ENCODE peak calls at places on chromosomes 2 and 18, in eight cellular contexts. W, P, J, O, I, F, M and H are unnamed samples.

GRCh38 chr2:172098287-172098649 is 4.4 kb downstream of the DLX2 start:
- DNase-seq in J (no peak), M (no peak), W (no peak), O (no peak), I (peak; percentile 38), F (no peak), P (no peak), H (no peak)

GRCh38 chr2:10370390-10370789 is 67.7 kb downstream of the HPCAL1 start:
- DNase-seq in J (no peak), P (no peak), I (no peak), O (no peak), W (no peak), M (no peak), F (no peak), H (no peak)

GRCh38 chr2:53635681-53636080 is 131.9 kb upstream of the CHAC2 start:
- DNase-seq in F (no peak), O (no peak), P (no peak), I (no peak), M (no peak), W (no peak), J (no peak), H (no peak)

GRCh38 chr2:19797871-19798270 is 103.9 kb downstream of the TTC32 start:
- DNase-seq in F (no peak), W (no peak), P (peak; percentile 48), I (peak; percentile 35), O (no peak), J (no peak), M (no peak), H (no peak)

GRCh38 chr2:128324008-128324896 is 5.6 kb upstream of the HS6ST1 start:
- DNase-seq in O (no peak), I (no peak), W (no peak), J (no peak), P (no peak), M (no peak), F (no peak), H (no peak)

GRCh38 chr2:3605013-3605961 is 10.4 kb downstream of the COLEC11 start:
- DNase-seq in O (no peak), F (no peak), J (no peak), M (peak; percentile 89), W (no peak), I (peak; percentile 64), P (no peak), H (no peak)

GRCh38 chr2:46036929-46037328 is 260.3 kb upstream of the EPAS1 start:
- DNase-seq in W (no peak), P (peak; percentile 23), F (no peak), J (no peak), O (no peak), I (peak; percentile 85), M (no peak), H (no peak)

GRCh38 chr2:26770986-26771586 is 7.0 kb downstream of the SLC35F6 start:
- DNase-seq in I (peak; percentile 80), P (peak; percentile 56), O (no peak), J (no peak), F (peak; percentile 43), M (peak; percentile 70), W (no peak), H (peak; percentile 80)

GRCh38 chr2:212843409-212844199 is 305.0 kb upstream of the ERBB4 start:
- DNase-seq in I (peak; percentile 93), F (no peak), M (no peak), P (no peak), O (no peak), J (no peak), W (no peak), H (peak; percentile 50)

GRCh38 chr2:231193216-231193615 is 5.2 kb upstream of the ARMC9 start:
- DNase-seq in W (no peak), J (no peak), P (no peak), O (no peak), I (no peak), F (no peak), M (no peak), H (no peak)

GRCh38 chr18:70030728-70031127 is 83.1 kb upstream of the CD226 start:
- DNase-seq in W (no peak), F (no peak), P (no peak), O (no peak), I (no peak), J (no peak), M (no peak), H (no peak)

GRCh38 chr18:51342815-51343214 is 145.3 kb upstream of the MEX3C start:
- DNase-seq in I (peak; percentile 5), M (no peak), W (no peak), F (no peak), J (peak; percentile 22), O (no peak), P (peak; percentile 82), H (peak; percentile 56)

GRCh38 chr18:55549474-55550104 is 38.4 kb downstream of the TCF4 start:
- DNase-seq in M (peak; percentile 39), O (no peak), F (no peak), J (no peak), I (no peak), W (no peak), P (no peak), H (no peak)

GRCh38 chr2:69538872-69539548 is 101.8 kb upstream of the NFU1 start:
- DNase-seq in O (no peak), I (peak; percentile 36), M (no peak), J (no peak), P (peak; percentile 26), W (no peak), F (no peak), H (no peak)

GRCh38 chr18:49768051-49768391 is 45.3 kb downstream of the ACAA2 start:
- DNase-seq in I (peak; percentile 61), M (peak; percentile 12), P (peak; percentile 80), F (peak; percentile 85), O (peak; percentile 80), J (peak; percentile 28), W (peak; percentile 48), H (peak; percentile 53)

GRCh38 chr2:83016343-83017110 is 1442.6 kb downstream of the SUCLG1 start:
- DNase-seq in P (no peak), I (no peak), J (no peak), F (peak; percentile 34), M (no peak), W (no peak), O (peak; percentile 12), H (no peak)

GRCh38 chr2:96317584-96317997 is 7.5 kb upstream of the ITPRIPL1 start:
- DNase-seq in P (no peak), M (no peak), F (no peak), W (no peak), O (no peak), J (no peak), I (no peak), H (no peak)
- H3K27ac ChIP-seq in P (no peak overlapping the region), M (no peak overlapping the region), F (no peak overlapping the region), W (no peak overlapping the region), O (no peak overlapping the region), J (no peak overlapping the region), I (no peak overlapping the region), H (no peak overlapping the region)

GRCh38 chr2:154437104-154437503 is 261.4 kb upstream of the KCNJ3 start:
- DNase-seq in I (no peak), P (no peak), O (no peak), W (no peak), F (no peak), M (no peak), J (no peak), H (no peak)
- H2AFZ ChIP-seq in I (no peak overlapping the region), P (no peak overlapping the region), O (no peak overlapping the region), W (no peak overlapping the region), F (no peak overlapping the region), M (no peak overlapping the region), J (no peak overlapping the region), H (no peak overlapping the region)

DNA sequence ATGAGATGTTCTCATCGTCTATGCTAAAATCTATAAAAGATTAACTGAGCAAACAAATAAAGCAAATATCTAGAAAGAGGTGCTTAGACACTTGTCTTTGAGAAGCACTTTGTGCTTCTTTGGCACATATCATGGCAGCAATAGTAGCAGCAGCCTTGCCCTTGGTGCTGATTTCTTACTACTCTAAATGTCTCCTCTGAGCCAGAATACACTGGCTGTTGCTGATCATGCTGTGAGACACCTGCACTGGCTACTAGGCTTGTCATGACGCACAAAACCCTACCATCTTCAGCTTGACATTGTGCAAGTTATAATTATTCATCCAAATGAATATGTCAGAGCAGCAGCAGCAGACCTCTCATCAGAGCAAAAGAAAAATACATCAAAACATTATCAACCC is 46.7 kb downstream of the FANCL start:
- DNase-seq in I (no peak), M (no peak), O (no peak), J (no peak), W (no peak), F (no peak), P (no peak), H (no peak)
- H3K27ac ChIP-seq in I (no peak overlapping the region), M (no peak overlapping the region), O (no peak overlapping the region), J (no peak overlapping the region), W (no peak overlapping the region), F (no peak overlapping the region), P (no peak overlapping the region), H (no peak overlapping the region)

GRCh38 chr18:44713435-44713834 is 32.7 kb downstream of the SETBP1 start:
- DNase-seq in I (no peak), F (no peak), J (no peak), M (no peak), O (no peak), W (no peak), P (no peak), H (no peak)
- H2AFZ ChIP-seq in I (no peak overlapping the region), F (no peak overlapping the region), J (no peak overlapping the region), M (no peak overlapping the region), O (no peak overlapping the region), W (no peak overlapping the region), P (no peak overlapping the region), H (no peak overlapping the region)

GRCh38 chr2:5803547-5803946 is 111.4 kb downstream of the SOX11 start:
- DNase-seq in O (peak; percentile 79), M (no peak), W (peak; percentile 41), P (no peak), J (no peak), F (no peak), I (peak; percentile 51), H (no peak)
- H3K27ac ChIP-seq in O (peak overlapping the region; percentile 65), M (no peak overlapping the region), W (peak overlapping the region; percentile 64), P (no peak overlapping the region), J (no peak overlapping the region), F (no peak overlapping the region), I (no peak overlapping the region), H (no peak overlapping the region)

DNA sequence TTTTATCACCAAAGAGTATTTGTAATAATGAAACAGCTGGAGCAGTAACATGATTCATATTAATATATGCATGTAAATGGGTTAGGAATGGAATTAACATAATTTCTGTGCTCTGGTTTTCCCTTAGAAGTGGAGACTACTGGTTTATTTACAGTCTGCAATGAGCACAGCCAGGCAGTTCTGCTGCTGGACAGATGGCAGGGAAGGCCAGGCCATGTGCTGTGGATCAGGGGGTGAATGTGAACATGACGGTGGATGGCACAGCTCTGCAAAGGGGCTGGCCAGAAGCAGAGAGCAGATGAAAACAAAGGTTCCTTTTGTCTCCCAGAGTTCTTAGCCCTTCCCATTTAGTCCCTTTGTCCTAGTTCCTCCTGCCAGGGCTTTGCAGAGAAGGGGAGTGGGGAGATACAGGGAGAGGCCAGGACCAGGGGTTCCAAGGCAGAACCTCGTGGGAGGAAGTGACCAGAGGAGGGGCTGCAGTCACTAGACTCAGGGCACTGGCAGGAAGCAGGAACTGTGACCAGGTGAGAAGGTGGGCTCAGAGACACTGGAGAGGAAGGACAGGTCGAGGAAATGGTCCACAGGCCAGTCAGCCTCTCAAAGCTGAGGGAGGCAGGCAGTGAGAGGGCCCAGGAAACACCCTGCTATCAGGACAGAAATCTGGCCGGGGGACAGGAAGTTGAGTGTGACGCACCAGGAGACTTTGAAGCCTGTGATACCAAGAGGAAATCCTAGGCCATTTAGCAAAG is 112.9 kb upstream of the ATP8B1 start:
- DNase-seq in J (no peak), I (no peak), P (no peak), F (no peak), O (peak; percentile 43), W (peak; percentile 17), M (no peak), H (no peak)
- H2AFZ ChIP-seq in J (no peak overlapping the region), I (no peak overlapping the region), P (no peak overlapping the region), F (peak overlapping the region; percentile 10), O (peak overlapping the region; percentile 63), W (peak overlapping the region; percentile 54), M (peak overlapping the region; percentile 94), H (no peak overlapping the region)

GRCh38 chr2:217661378-217661777 is 341.4 kb downstream of the TNS1 start:
- DNase-seq in P (no peak), W (no peak), J (no peak), M (no peak), O (no peak), F (no peak), I (no peak), H (no peak)
- H3K27ac ChIP-seq in P (no peak overlapping the region), W (no peak overlapping the region), J (no peak overlapping the region), M (no peak overlapping the region), O (no peak overlapping the region), F (no peak overlapping the region), I (peak overlapping the region; percentile 22), H (no peak overlapping the region)